ENCODE peak calls at places on chromosomes 13 and 19, in four cellular contexts. J is HFFc6, Q is SK-N-SH, Y is NCI-H1105. X is an unnamed sample.

GRCh38 chr13:109281017-109281416 is 505.4 kb downstream of the IRS2 start:
- DNase-seq in J (no peak), Q (no peak), Y (no peak), X (no peak)

GRCh38 chr13:106738279-106738678 is 170.3 kb upstream of the ARGLU1 start:
- DNase-seq in J (no peak), Q (no peak), Y (no peak), X (no peak)

GRCh38 chr19:56153507-56153906 is 12.4 kb downstream of the ZNF444 start:
- DNase-seq in J (no peak), Q (no peak), Y (no peak), X (peak; percentile 90)

GRCh38 chr19:51333836-51334460 is 8.0 kb downstream of the VSIG10L start:
- DNase-seq in J (no peak), Q (peak; percentile 58), Y (no peak), X (peak; percentile 87)

GRCh38 chr13:109954441-109954840 is 168.1 kb upstream of the IRS2 start:
- DNase-seq in J (no peak), Q (no peak), Y (no peak), X (no peak)

GRCh38 chr19:57773488-57773887 is 4.0 kb downstream of the ZNF586 start:
- DNase-seq in J (no peak), Q (no peak), Y (no peak), X (no peak)

GRCh38 chr19:45249261-45250033 is 1.6 kb upstream of the MARK4 start:
- DNase-seq in J (no peak), Q (no peak), Y (no peak), X (no peak)

GRCh38 chr19:48999481-49000325 is 6.0 kb downstream of the RUVBL2 start:
- DNase-seq in J (peak; percentile 50), Q (peak; percentile 65), Y (no peak), X (peak; percentile 86)

GRCh38 chr13:40943073-40943472 is 76.0 kb downstream of the ELF1 start:
- DNase-seq in J (no peak), Q (no peak), Y (no peak), X (no peak)

GRCh38 chr19:11995174-11995573 is 30.3 kb downstream of the ZNF763 start:
- DNase-seq in J (no peak), Q (no peak), Y (no peak), X (peak; percentile 49)

GRCh38 chr19:10560154-10560553 is 5.7 kb downstream of the KRI1 start:
- DNase-seq in J (no peak), Q (no peak), Y (no peak), X (no peak)

GRCh38 chr19:4660181-4660791 is 9.9 kb downstream of the MYDGF start:
- DNase-seq in J (no peak), Q (no peak), Y (no peak), X (peak; percentile 83)

GRCh38 chr13:21034602-21035190 is 26.7 kb downstream of the LATS2 start:
- DNase-seq in J (no peak), Q (no peak), Y (no peak), X (peak; percentile 67)

GRCh38 chr13:62085337-62085736 is 669.7 kb upstream of the PCDH20 start:
- DNase-seq in J (no peak), Q (no peak), Y (no peak), X (no peak)

GRCh38 chr13:30739646-30740642 is 4.6 kb downstream of the ALOX5AP start:
- DNase-seq in J (peak; percentile 55), Q (no peak), Y (no peak), X (no peak)

GRCh38 chr13:93674337-93674755 is 447.7 kb downstream of the GPC6 start:
- DNase-seq in J (no peak), Q (peak; percentile 21), Y (no peak), X (no peak)

GRCh38 chr13:85828094-85828684 is 29.0 kb upstream of the SLITRK6 start:
- DNase-seq in J (no peak), Q (peak; percentile 6), Y (no peak), X (no peak)